ENCODE peak calls at places on chromosome 18, in ten cellular contexts. A is astrocyte of the spinal cord; E is mesenteric fat pad; P is GM23248; V is cerebellum; U is neuronal stem cell; D is stimulated activated naive CD8-positive, alpha-beta T cell treated with anti-CD3 and anti-CD28 coated beads, Interleukin-15, Interleukin-2, amounts not matched to agents 100 U/mL and 50 U/mL, for 24 hours; C is ELR; I is hypothalamus; Q is pulmonary artery endothelial cell. K is an unnamed sample.

GRCh38 chr18:45282101-45282812 is 333.0 kb upstream of the SLC14A2 start:
- DNase-seq in D (no peak), C (no peak), I (no peak), P (peak; percentile 27), Q (no peak), U (no peak), V (no peak), A (peak; percentile 5), E (no peak), K (no peak)

GRCh38 chr18:79772108-79772864 is 25.5 kb upstream of the KCNG2 start:
- DNase-seq in C (no peak), Q (no peak), E (peak; percentile 84), U (no peak), A (no peak), D (no peak), V (no peak), P (no peak), I (no peak), K (no peak)

GRCh38 chr18:3715223-3716080 is 265.5 kb downstream of the TGIF1 start:
- DNase-seq in Q (no peak), U (no peak), D (no peak), E (no peak), A (no peak), V (no peak), P (no peak), C (no peak), I (no peak), K (no peak)

GRCh38 chr18:53534695-53535094 is 689.8 kb downstream of the MBD2 start:
- DNase-seq in D (no peak), I (peak; percentile 12), Q (no peak), E (no peak), C (no peak), A (no peak), P (peak; percentile 3), U (no peak), V (no peak), K (no peak)

GRCh38 chr18:7070466-7070865 is 47.1 kb downstream of the LAMA1 start:
- DNase-seq in U (no peak), P (no peak), D (no peak), C (no peak), I (no peak), E (no peak), V (no peak), Q (no peak), A (no peak), K (no peak)

GRCh38 chr18:72830109-72830508 is 37.7 kb downstream of the NETO1 start:
- DNase-seq in U (peak; percentile 41), D (peak; percentile 5), P (peak; percentile 3), A (peak; percentile 58), V (no peak), I (no peak), C (no peak), E (no peak), Q (no peak), K (no peak)

GRCh38 chr18:50627594-50628542 is 68.0 kb downstream of the MAPK4 start:
- DNase-seq in I (no peak), A (no peak), P (no peak), U (no peak), D (no peak), C (no peak), V (no peak), Q (no peak), E (no peak), K (no peak)

GRCh38 chr18:58315041-58315440 is 271.0 kb downstream of the NEDD4L start:
- DNase-seq in V (no peak), C (peak; percentile 56), U (no peak), P (no peak), I (no peak), Q (no peak), A (peak; percentile 24), D (no peak), E (no peak), K (no peak)

GRCh38 chr18:73409242-73409641 is 541.5 kb upstream of the NETO1 start:
- DNase-seq in Q (no peak), D (no peak), E (no peak), C (no peak), U (no peak), V (no peak), A (peak; percentile 51), I (no peak), P (no peak), K (no peak)

GRCh38 chr18:59655661-59656060 is 41.6 kb downstream of the CCBE1 start:
- DNase-seq in P (no peak), C (no peak), U (no peak), E (no peak), D (no peak), A (no peak), Q (no peak), V (no peak), I (no peak), K (no peak)

GRCh38 chr18:76426738-76427305 is 68.2 kb downstream of the ZNF516 start:
- DNase-seq in D (peak; percentile 32), P (peak; percentile 58), A (no peak), E (no peak), C (peak; percentile 55), Q (no peak), V (no peak), U (peak; percentile 43), I (no peak), K (peak; percentile 10)

GRCh38 chr18:8695932-8696510 is 9.3 kb upstream of the MTCL1 start:
- DNase-seq in I (no peak), A (no peak), D (no peak), E (no peak), U (no peak), V (no peak), P (no peak), C (no peak), Q (no peak), K (no peak)

GRCh38 chr18:25313274-25313673 is 38.7 kb downstream of the ZNF521 start:
- DNase-seq in C (no peak), A (no peak), U (no peak), P (no peak), E (no peak), V (no peak), Q (no peak), I (no peak), D (no peak), K (no peak)

GRCh38 chr18:36493349-36494281 is 196.1 kb downstream of the FHOD3 start:
- DNase-seq in I (no peak), E (no peak), V (no peak), Q (no peak), P (peak; percentile 72), A (peak; percentile 30), C (no peak), D (no peak), U (no peak), K (no peak)

GRCh38 chr18:55096261-55097026 is 137.2 kb upstream of the CCDC68 start:
- DNase-seq in C (peak; percentile 81), V (peak; percentile 53), I (no peak), Q (peak; percentile 40), U (peak; percentile 12), A (peak; percentile 82), D (no peak), P (peak; percentile 79), E (no peak), K (peak; percentile 14)

GRCh38 chr18:55579471-55579870 is 8.5 kb downstream of the TCF4 start:
- DNase-seq in D (no peak), C (no peak), I (no peak), U (no peak), V (no peak), Q (no peak), P (peak; percentile 20), E (no peak), A (no peak), K (no peak)

GRCh38 chr18:9737814-9738160 is 29.7 kb downstream of the RAB31 start:
- DNase-seq in V (peak; percentile 8), E (peak; percentile 87), Q (no peak), U (no peak), I (peak; percentile 19), P (peak; percentile 26), D (no peak), A (peak; percentile 51), C (peak; percentile 36), K (no peak)

GRCh38 chr18:22391571-22392359 is 25.9 kb downstream of the CTAGE1 start:
- DNase-seq in V (no peak), D (peak; percentile 47), P (peak; percentile 95), E (no peak), Q (peak; percentile 76), C (peak; percentile 91), I (no peak), A (peak; percentile 93), U (no peak), K (peak; percentile 46)

GRCh38 chr18:12449040-12449814 is 41.5 kb downstream of the PRELID3A start:
- DNase-seq in A (no peak), C (no peak), P (no peak), E (no peak), V (no peak), U (no peak), I (no peak), D (no peak), Q (no peak), K (no peak)

GRCh38 chr18:21038201-21038600 is 73.4 kb downstream of the ROCK1 start:
- DNase-seq in V (no peak), C (no peak), E (no peak), U (no peak), A (no peak), I (no peak), Q (no peak), D (no peak), P (no peak), K (no peak)

GRCh38 chr18:27599202-27599829 is 414.2 kb upstream of the CHST9 start:
- DNase-seq in A (peak; percentile 41), P (peak; percentile 62), U (peak; percentile 57), V (peak; percentile 19), I (no peak), C (peak; percentile 58), E (no peak), D (peak; percentile 35), Q (no peak), K (peak; percentile 8)

GRCh38 chr18:79629606-79630005 is 50.0 kb upstream of the CTDP1 start:
- DNase-seq in C (no peak), D (no peak), Q (no peak), A (no peak), E (no peak), U (no peak), P (no peak), I (no peak), V (no peak), K (no peak)

GRCh38 chr18:22974707-22975106 is 41.6 kb downstream of the RBBP8 start:
- DNase-seq in D (no peak), Q (no peak), C (no peak), I (no peak), A (no peak), P (no peak), E (no peak), V (no peak), U (no peak), K (no peak)

GRCh38 chr18:21991081-21991534 is 178.3 kb upstream of the GATA6 start:
- DNase-seq in P (no peak), C (no peak), U (peak; percentile 35), E (no peak), I (no peak), Q (no peak), D (no peak), A (no peak), V (no peak), K (no peak)

GRCh38 chr18:79217979-79218604 is 148.9 kb downstream of the ATP9B start:
- DNase-seq in E (no peak), P (no peak), C (no peak), A (no peak), Q (peak; percentile 19), V (peak; percentile 13), I (no peak), U (no peak), D (no peak), K (no peak)

GRCh38 chr18:8982416-8983183 is 119.9 kb upstream of the NDUFV2 start:
- DNase-seq in A (peak; percentile 66), U (peak; percentile 21), D (no peak), V (no peak), E (no peak), C (peak; percentile 75), P (peak; percentile 81), Q (no peak), I (no peak), K (peak; percentile 54)

GRCh38 chr18:13216732-13217465 is 1.7 kb upstream of the LDLRAD4 start:
- DNase-seq in U (peak; percentile 59), D (peak; percentile 67), E (no peak), A (no peak), V (peak; percentile 69), C (peak; percentile 14), P (peak; percentile 24), I (peak; percentile 66), Q (no peak), K (no peak)

GRCh38 chr18:14914771-14915170 is 166.8 kb downstream of the ANKRD30B start:
- DNase-seq in I (no peak), C (no peak), U (no peak), Q (no peak), A (no peak), P (peak; percentile 7), V (no peak), D (no peak), E (no peak), K (no peak)